ENCODE peak calls at places on chromosomes 1 and 21, in seven cellular contexts. D is H1, P is K562, U is HepG2, F is GM12878, O is HCT116, A is SK-N-SH. T is an unnamed sample.

GRCh38 chr1:44812822-44813543 is 4.7 kb downstream of the BTBD19 start:
- DNase-seq in D (no peak), P (no peak), U (no peak), F (no peak), O (no peak), A (peak), T (no peak)

GRCh38 chr1:24886241-24886640 is 43.8 kb downstream of the RUNX3 start:
- DNase-seq in D (no peak), P (peak), U (no peak), F (no peak), O (no peak), A (no peak), T (no peak)

GRCh38 chr1:161082996-161083742 is 6.2 kb downstream of the NECTIN4 start:
- DNase-seq in D (no peak), P (peak), U (peak), F (no peak), O (peak), A (peak), T (peak)

GRCh38 chr1:151825204-151825603 is 6.4 kb downstream of the RORC start:
- DNase-seq in D (no peak), P (no peak), U (no peak), F (no peak), O (no peak), A (no peak), T (no peak)

GRCh38 chr21:38386967-38387366 is 111.3 kb downstream of the ERG start:
- DNase-seq in D (no peak), P (no peak), U (no peak), F (no peak), O (no peak), A (no peak), T (no peak)

GRCh38 chr21:31363720-31364119 is 19.7 kb upstream of the TIAM1 start:
- DNase-seq in D (no peak), P (no peak), U (no peak), F (no peak), O (no peak), A (no peak), T (no peak)

GRCh38 chr1:157626099-157626498 is 28.2 kb upstream of the FCRL4 start:
- DNase-seq in D (peak), P (peak), U (peak), F (peak), O (peak), A (no peak), T (no peak)

GRCh38 chr1:905071-905749 is 18.5 kb upstream of the SAMD11 start:
- DNase-seq in D (no peak), P (no peak), U (no peak), F (no peak), O (no peak), A (peak), T (no peak)

GRCh38 chr1:183711691-183712401 is 58.7 kb upstream of the APOBEC4 start:
- DNase-seq in D (no peak), P (no peak), U (no peak), F (no peak), O (no peak), A (peak), T (no peak)

GRCh38 chr1:33433509-33434362 is 2.8 kb upstream of the PHC2 start:
- DNase-seq in D (no peak), P (no peak), U (peak), F (no peak), O (peak), A (no peak), T (no peak)

GRCh38 chr1:7549277-7549676 is 221.8 kb upstream of the VAMP3 start:
- DNase-seq in D (no peak), P (no peak), U (no peak), F (peak), O (peak), A (no peak), T (no peak)

GRCh38 chr1:180231506-180232420 is 1.7 kb downstream of the LHX4 start:
- DNase-seq in D (no peak), P (no peak), U (no peak), F (no peak), O (peak), A (peak), T (peak)

GRCh38 chr1:244865028-244865371 is 657 bp upstream of the HNRNPU start:
- DNase-seq in D (no peak), P (no peak), U (peak), F (no peak), O (no peak), A (peak), T (no peak)

GRCh38 chr21:34592120-34592561 is 22.8 kb downstream of the RCAN1 start:
- DNase-seq in D (no peak), P (peak), U (no peak), F (no peak), O (no peak), A (no peak), T (no peak)

GRCh38 chr1:30379684-30380624 is 343.4 kb downstream of the MATN1 start:
- DNase-seq in D (no peak), P (peak), U (peak), F (peak), O (peak), A (peak), T (peak)

GRCh38 chr1:6459850-6460265 is 6.1 kb downstream of the TNFRSF25 start:
- DNase-seq in D (no peak), P (peak), U (no peak), F (no peak), O (no peak), A (no peak), T (no peak)

GRCh38 chr1:33337994-33338494 is 17.1 kb upstream of the A3GALT2 start:
- DNase-seq in D (no peak), P (no peak), U (peak), F (no peak), O (no peak), A (no peak), T (no peak)

GRCh38 chr1:78079580-78079979 is 33.8 kb downstream of the GIPC2 start:
- DNase-seq in D (no peak), P (no peak), U (no peak), F (no peak), O (no peak), A (no peak), T (no peak)

GRCh38 chr1:5286244-5286643 is 631.8 kb downstream of the AJAP1 start:
- DNase-seq in D (no peak), P (no peak), U (no peak), F (no peak), O (no peak), A (no peak), T (no peak)

GRCh38 chr21:28617300-28617699 is 375.4 kb downstream of the LTN1 start:
- DNase-seq in D (no peak), P (no peak), U (no peak), F (no peak), O (no peak), A (no peak), T (no peak)

GRCh38 chr1:31244326-31244725 is 4.6 kb upstream of the NKAIN1 start:
- DNase-seq in D (no peak), P (no peak), U (no peak), F (no peak), O (no peak), A (no peak), T (no peak)

GRCh38 chr1:905811-906531 is 17.8 kb upstream of the SAMD11 start:
- DNase-seq in D (no peak), P (no peak), U (no peak), F (no peak), O (no peak), A (peak), T (no peak)

GRCh38 chr1:33928256-33928655 is 64.4 kb downstream of the HMGB4 start:
- DNase-seq in D (no peak), P (no peak), U (no peak), F (no peak), O (no peak), A (no peak), T (no peak)

GRCh38 chr1:5724847-5725246 is 267.4 kb downstream of the NPHP4 start:
- DNase-seq in D (no peak), P (no peak), U (no peak), F (no peak), O (no peak), A (no peak), T (no peak)

GRCh38 chr1:160221089-160221488 is 15.9 kb downstream of the PEA15 start:
- DNase-seq in D (no peak), P (no peak), U (no peak), F (no peak), O (no peak), A (no peak), T (no peak)

GRCh38 chr21:23936224-23936623 is 1671.1 kb downstream of the MRPL39 start:
- DNase-seq in D (no peak), P (peak), U (no peak), F (no peak), O (no peak), A (peak), T (peak)

GRCh38 chr1:47927165-47927564 is 70.0 kb downstream of the TRABD2B start:
- DNase-seq in D (no peak), P (no peak), U (peak), F (no peak), O (no peak), A (no peak), T (no peak)

GRCh38 chr1:7705908-7706216 is 65.2 kb upstream of the VAMP3 start:
- DNase-seq in D (no peak), P (no peak), U (no peak), F (no peak), O (no peak), A (no peak), T (no peak)

GRCh38 chr1:232648316-232648715 is 18.4 kb upstream of the SIPA1L2 start:
- DNase-seq in D (no peak), P (no peak), U (no peak), F (no peak), O (no peak), A (no peak), T (no peak)

GRCh38 chr1:232635778-232636356 is 5.9 kb upstream of the SIPA1L2 start:
- DNase-seq in D (no peak), P (peak), U (peak), F (no peak), O (no peak), A (peak), T (peak)

GRCh38 chr1:239221656-239222055 is 164.7 kb upstream of the CHRM3 start:
- DNase-seq in D (no peak), P (no peak), U (no peak), F (no peak), O (no peak), A (no peak), T (no peak)

GRCh38 chr1:165581926-165582325 is 38.1 kb downstream of the LRRC52 start:
- DNase-seq in D (no peak), P (no peak), U (no peak), F (no peak), O (no peak), A (no peak), T (no peak)

GRCh38 chr1:165577707-165578106 is 33.9 kb downstream of the LRRC52 start:
- DNase-seq in D (no peak), P (no peak), U (no peak), F (no peak), O (no peak), A (no peak), T (no peak)

GRCh38 chr1:165575700-165576099 is 31.9 kb downstream of the LRRC52 start:
- DNase-seq in D (no peak), P (no peak), U (no peak), F (no peak), O (no peak), A (no peak), T (no peak)

DNA sequence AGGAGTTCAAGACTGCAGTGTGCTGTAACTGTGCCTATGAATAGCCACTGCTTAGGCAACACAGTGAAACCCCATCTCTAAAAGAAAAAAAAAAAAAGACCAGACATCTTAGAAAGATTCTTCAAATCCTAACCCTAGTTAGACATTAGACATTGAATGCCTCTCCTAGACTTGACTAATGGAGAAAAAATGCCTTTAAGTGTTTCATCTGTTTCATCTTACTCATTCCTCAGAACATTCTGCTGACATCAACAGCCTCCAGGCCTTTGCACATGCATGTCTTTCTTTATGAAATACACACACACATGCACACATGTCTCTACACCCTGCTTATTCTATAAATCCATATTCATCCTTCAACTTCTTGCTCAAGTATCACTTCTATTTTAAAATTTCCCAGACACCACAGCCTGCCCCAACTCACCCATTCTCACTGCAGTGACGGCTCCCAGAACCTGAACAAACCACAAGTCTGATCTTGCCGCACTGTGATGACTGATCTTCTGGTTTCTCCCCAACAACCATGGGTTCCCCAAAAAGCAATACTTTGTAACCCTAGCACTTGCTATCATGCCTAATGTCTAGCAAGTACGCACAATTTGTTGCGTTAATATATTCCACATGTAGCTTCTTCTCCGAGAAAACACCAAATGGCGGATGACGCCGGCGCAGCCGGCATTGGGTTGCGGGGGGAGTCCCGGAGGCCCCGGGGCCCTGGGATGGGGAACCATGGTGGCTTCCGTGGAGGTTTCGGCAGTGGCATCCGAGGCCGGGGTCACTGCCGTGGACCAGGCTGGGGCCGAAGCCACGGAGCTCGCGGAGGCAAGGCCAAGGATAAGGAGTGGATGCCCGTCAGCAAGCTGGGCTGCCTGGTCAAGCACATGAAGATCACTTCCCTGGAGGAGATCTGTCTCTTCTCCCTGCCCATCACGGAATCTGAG is 37.4 kb downstream of the LRRC52 start:
- DNase-seq in D (no peak), P (no peak), U (no peak), F (no peak), O (no peak), A (no peak), T (no peak)
- TF ChIP-seq JUND in D (no peak), P (no peak), U (no peak), F (no peak), O (no peak), A (no peak), T (no peak)

DNA sequence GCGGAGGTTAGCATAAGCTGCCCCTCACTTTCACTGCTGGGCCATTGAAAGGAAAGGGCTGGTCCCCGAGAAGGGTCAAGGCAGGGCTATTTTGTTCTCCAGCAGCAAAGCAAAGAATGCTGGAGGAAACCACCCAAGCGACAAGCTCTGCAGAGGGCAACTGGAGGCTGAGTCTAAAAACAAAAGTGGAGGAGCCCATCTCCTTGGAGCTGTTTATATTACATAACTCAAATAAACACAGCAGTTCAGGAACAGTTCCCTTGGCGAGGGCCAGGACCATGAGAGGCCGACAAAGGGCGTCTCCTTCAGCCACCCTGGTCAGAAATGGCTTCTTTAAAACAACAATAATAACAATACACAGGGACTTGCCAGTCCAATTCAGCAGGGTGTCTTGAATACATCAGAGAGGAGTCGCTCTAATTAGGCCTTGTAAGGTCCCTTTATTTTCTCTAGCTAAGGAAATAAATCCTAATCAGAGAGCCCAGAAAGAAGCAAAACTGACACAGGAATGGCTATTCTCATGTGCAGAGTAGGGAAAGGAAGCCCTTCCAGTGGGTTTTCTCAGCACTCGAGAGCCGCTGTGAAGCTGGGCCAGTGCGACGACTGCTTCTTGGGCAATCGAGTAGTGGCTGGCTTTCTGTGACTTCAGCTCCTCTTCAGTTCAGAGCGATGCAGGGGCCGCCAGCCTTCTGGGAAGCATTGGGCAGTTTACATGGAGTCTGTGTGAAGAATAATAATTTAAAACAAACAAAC is 57.0 kb upstream of the TARBP1 start:
- DNase-seq in D (no peak), P (no peak), U (no peak), F (no peak), O (no peak), A (no peak), T (no peak)
- TF ChIP-seq JUND in D (no peak), P (no peak), U (no peak), F (no peak), O (no peak), A (no peak), T (no peak)

DNA sequence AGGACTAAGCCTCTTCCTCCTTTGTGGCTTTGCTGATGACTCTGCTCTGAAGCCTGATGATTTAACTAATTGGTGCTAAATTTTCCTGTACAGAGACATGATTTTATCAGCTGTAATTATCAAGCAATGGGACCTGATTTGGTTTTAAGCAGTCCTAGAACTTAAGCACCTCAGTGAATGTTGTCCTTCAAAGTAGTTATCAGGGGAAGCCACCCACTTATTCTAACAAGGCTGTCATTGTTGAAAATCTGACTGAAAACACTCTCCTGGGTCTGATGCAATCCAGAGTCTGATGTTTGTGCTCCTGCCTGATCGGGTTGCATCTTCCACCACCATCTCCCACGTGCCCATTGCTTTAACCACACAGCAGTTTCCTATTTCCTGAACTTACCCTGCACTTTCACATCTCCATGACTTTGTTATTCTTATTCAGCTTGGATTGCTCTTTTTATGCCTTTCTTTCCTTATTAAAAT is 54.8 kb downstream of the S1PR1 start:
- DNase-seq in D (no peak), P (no peak), U (peak), F (no peak), O (no peak), A (no peak), T (peak)
- TF ChIP-seq JUND in D (no peak), P (no peak), U (no peak), F (no peak), O (no peak), A (no peak), T (no peak)

GRCh38 chr1:230366504-230366915 is 59.6 kb downstream of the PGBD5 start:
- DNase-seq in D (no peak), P (no peak), U (no peak), F (no peak), O (no peak), A (no peak), T (no peak)

GRCh38 chr1:230368871-230369270 is 57.3 kb downstream of the PGBD5 start:
- DNase-seq in D (no peak), P (no peak), U (no peak), F (no peak), O (no peak), A (no peak), T (no peak)

GRCh38 chr1:230370109-230370508 is 56.0 kb downstream of the PGBD5 start:
- DNase-seq in D (no peak), P (no peak), U (no peak), F (no peak), O (no peak), A (no peak), T (no peak)

GRCh38 chr1:230365723-230366307 is 60.3 kb downstream of the PGBD5 start:
- DNase-seq in D (no peak), P (no peak), U (peak), F (no peak), O (no peak), A (no peak), T (no peak)

DNA sequence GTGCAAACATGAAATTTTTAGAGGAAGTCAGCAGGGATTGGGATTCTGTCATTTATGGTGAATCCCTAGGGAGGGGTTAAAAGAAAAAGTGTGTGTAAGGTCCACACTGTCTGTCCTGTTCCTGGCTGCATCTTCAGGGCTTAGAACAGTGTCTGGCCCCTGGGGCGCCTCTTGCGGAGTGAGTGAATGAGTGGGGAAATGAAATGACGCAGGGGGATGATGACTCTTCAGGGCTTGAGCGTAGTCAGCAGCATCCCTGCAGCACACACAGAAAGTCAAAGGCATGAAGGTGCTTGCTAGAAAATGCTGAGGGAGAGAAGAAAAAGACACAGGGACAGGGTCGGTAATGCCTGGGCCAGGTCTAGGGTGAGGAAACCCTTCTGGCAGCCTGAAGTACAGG is 57.8 kb downstream of the PGBD5 start:
- DNase-seq in D (no peak), P (no peak), U (no peak), F (no peak), O (no peak), A (no peak), T (no peak)
- TF ChIP-seq JUND in D (no peak), P (no peak), U (no peak), F (no peak), O (no peak), A (no peak), T (no peak)

GRCh38 chr1:119370748-119371147 is 2.2 kb downstream of the HAO2 start:
- DNase-seq in D (no peak), P (no peak), U (no peak), F (no peak), O (no peak), A (no peak), T (no peak)

GRCh38 chr1:119364640-119365039 is 3.9 kb upstream of the HAO2 start:
- DNase-seq in D (no peak), P (no peak), U (no peak), F (no peak), O (no peak), A (no peak), T (no peak)

GRCh38 chr1:119366424-119366823 is 2.2 kb upstream of the HAO2 start:
- DNase-seq in D (no peak), P (no peak), U (no peak), F (no peak), O (no peak), A (no peak), T (no peak)

GRCh38 chr1:119368556-119368955 is at the start of gene HAO2:
- DNase-seq in D (no peak), P (no peak), U (no peak), F (no peak), O (no peak), A (no peak), T (no peak)

GRCh38 chr1:119367332-119368124 is 1.1 kb upstream of the HAO2 start:
- DNase-seq in D (no peak), P (peak), U (peak), F (no peak), O (peak), A (peak), T (peak)
- TF ChIP-seq JUND in D (no peak), P (no peak), U (no peak), F (no peak), O (no peak), A (no peak), T (no peak)

GRCh38 chr1:35371506-35371905 is 103.0 kb downstream of the ZMYM4 start:
- DNase-seq in D (no peak), P (peak), U (no peak), F (no peak), O (no peak), A (no peak), T (no peak)

GRCh38 chr1:35364732-35365131 is 96.2 kb downstream of the ZMYM4 start:
- DNase-seq in D (no peak), P (no peak), U (no peak), F (peak), O (no peak), A (no peak), T (no peak)

GRCh38 chr1:35367914-35368313 is 99.4 kb downstream of the ZMYM4 start:
- DNase-seq in D (no peak), P (no peak), U (no peak), F (no peak), O (no peak), A (no peak), T (no peak)

GRCh38 chr1:35369922-35370671 is 101.6 kb downstream of the ZMYM4 start:
- DNase-seq in D (no peak), P (peak), U (no peak), F (no peak), O (no peak), A (peak), T (no peak)
- TF ChIP-seq JUND in D (no peak), P (no peak), U (no peak), F (no peak), O (no peak), A (no peak), T (no peak)

GRCh38 chr1:54337928-54338327 is 68.3 kb downstream of the SSBP3 start:
- DNase-seq in D (no peak), P (no peak), U (no peak), F (no peak), O (no peak), A (no peak), T (no peak)
- TF ChIP-seq JUND in D (no peak), P (no peak), U (no peak), F (no peak), O (no peak), A (no peak), T (no peak)